ENCODE peak calls at places on chromosome 3, in five cellular contexts. X, Y, S, B and M are unnamed samples.

GRCh38 chr3:98027084-98027445 is 8.1 kb downstream of the GABRR3 start:
- DNase-seq in Y (no peak), X (no peak), B (no peak), S (peak; percentile 27), M (no peak)

GRCh38 chr3:4776399-4776979 is 202.7 kb upstream of the BHLHE40 start:
- DNase-seq in X (no peak), B (no peak), S (no peak), Y (no peak), M (peak; percentile 54)

GRCh38 chr3:177057768-177058167 is 139.5 kb downstream of the TBL1XR1 start:
- DNase-seq in Y (no peak), S (no peak), X (no peak), B (no peak), M (peak; percentile 43)

GRCh38 chr3:42819351-42819965 is 10.2 kb downstream of the ACKR2 start:
- DNase-seq in B (peak; percentile 40), Y (no peak), X (peak; percentile 35), S (no peak), M (no peak)

GRCh38 chr3:72100626-72101187 is 315.8 kb upstream of the PROK2 start:
- DNase-seq in B (peak; percentile 79), X (peak; percentile 79), Y (peak; percentile 84), S (peak; percentile 90), M (peak; percentile 84)

GRCh38 chr3:193977622-193978021 is 158.3 kb upstream of the HES1 start:
- DNase-seq in S (no peak), X (no peak), B (no peak), Y (no peak), M (no peak)

GRCh38 chr3:29247088-29247745 is 33.7 kb upstream of the RBMS3 start:
- DNase-seq in S (no peak), Y (no peak), B (no peak), X (no peak), M (no peak)

GRCh38 chr3:134350266-134350665 is 24.0 kb downstream of the AMOTL2 start:
- DNase-seq in X (no peak), Y (no peak), S (no peak), B (no peak), M (no peak)

GRCh38 chr3:11060500-11061251 is 68.1 kb downstream of the SLC6A1 start:
- DNase-seq in X (peak; percentile 88), Y (peak; percentile 76), B (peak; percentile 80), S (peak; percentile 73), M (peak; percentile 76)

GRCh38 chr3:12188681-12189287 is 30.1 kb upstream of the TIMP4 start:
- DNase-seq in Y (no peak), S (no peak), X (no peak), B (no peak), M (no peak)

GRCh38 chr3:184248454-184249411 is at the start of gene ALG3:
- DNase-seq in S (peak; percentile 95), Y (peak; percentile 84), B (peak; percentile 88), X (peak; percentile 89), M (peak; percentile 90)

GRCh38 chr3:155995525-155996370 is 124.6 kb upstream of the KCNAB1 start:
- DNase-seq in Y (no peak), S (peak; percentile 77), B (no peak), X (no peak), M (no peak)

GRCh38 chr3:196650740-196651311 is 11.3 kb downstream of the NRROS start:
- DNase-seq in S (peak; percentile 98), Y (no peak), X (no peak), B (no peak), M (no peak)

DNA sequence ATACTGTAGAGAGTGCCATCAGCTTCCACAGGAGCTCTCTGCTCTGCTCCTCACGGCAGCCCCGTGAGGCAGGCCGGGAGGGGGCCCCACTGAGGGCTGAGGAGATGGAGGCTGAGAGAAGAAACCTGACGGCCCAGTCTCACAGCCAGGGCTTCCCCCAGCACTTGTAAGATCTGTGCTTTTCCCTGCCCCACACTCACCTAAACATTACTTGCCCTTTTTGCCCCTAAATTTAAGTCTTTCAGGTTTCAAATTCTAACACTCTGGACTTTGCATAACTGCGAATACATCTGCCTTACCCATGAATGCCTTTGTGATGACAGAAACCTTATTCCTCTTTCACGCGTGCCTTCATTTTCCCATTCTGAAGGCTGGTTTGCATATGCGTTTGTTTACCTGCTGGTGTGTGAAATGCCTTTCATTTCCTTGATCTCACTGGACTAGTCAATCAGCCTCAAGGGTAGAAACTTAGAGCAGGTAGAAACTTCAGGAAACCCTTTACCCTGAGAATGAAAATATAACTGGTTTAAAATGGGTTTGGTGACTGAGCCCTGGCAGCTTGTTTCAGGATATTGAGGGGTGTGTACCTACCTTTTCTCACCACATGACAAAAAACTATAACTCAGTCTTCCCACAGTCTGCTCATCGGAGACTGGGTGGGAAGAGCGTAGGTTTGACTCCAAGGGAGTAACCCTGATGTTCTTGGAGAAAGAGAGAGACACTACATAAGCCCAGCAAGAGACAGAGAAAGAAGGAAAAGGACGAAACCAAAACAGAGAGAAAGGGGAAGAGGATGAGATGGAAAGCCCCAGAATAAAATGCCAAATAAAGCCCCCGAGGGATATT is 20.1 kb downstream of the SLC12A8 start:
- DNase-seq in S (no peak), X (peak; percentile 58), Y (no peak), B (peak; percentile 55), M (peak; percentile 74)
- TF ChIP-seq CTCF in S (peak; percentile 11), X (peak; percentile 57), Y (no peak), B (no peak), M (peak; percentile 38)

GRCh38 chr3:85355572-85355971 is 396.8 kb downstream of the CADM2 start:
- DNase-seq in B (no peak), X (no peak), Y (no peak), S (no peak), M (no peak)

DNA sequence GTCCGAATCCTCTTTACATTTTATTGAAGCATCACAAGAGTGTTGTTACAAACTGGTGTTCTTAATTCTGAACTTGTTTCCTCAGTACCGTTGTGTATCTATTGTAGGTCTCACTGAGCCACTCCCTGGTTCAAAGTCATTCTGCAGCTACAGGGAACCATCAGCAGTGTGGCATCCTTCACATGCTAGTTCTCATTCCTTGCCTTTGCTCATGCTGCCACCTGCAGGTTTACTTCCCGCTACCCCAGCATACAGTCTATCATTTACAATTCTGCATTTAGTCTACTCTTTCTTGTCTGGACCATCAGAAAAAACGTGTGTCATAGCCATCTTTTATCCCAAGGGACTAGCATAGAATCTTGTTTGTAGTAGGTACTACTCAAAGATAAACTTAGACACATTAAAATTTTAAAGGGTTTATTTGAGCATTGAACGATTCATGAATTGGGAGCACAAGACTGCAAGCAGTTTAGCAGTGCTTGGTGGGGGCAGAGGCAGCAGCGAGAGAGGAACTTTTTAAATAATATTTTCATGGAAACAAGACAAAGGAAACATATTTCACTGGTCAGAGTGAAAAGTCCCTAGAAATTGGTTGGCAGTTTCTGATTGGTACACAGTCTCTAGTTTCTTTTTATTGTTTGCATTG is 402.1 kb downstream of the CADM2 start:
- DNase-seq in B (peak; percentile 67), X (peak; percentile 78), Y (no peak), S (peak; percentile 11), M (peak; percentile 12)
- TF ChIP-seq CTCF in B (peak; percentile 61), X (peak; percentile 85), Y (no peak), S (peak; percentile 20), M (peak; percentile 11)

GRCh38 chr3:160163259-160163878 is 61.9 kb upstream of the C3orf80 start:
- DNase-seq in B (no peak), S (peak; percentile 63), X (no peak), Y (no peak), M (no peak)
- TF ChIP-seq CTCF in B (no peak), S (peak; percentile 45), X (peak; percentile 51), Y (no peak), M (peak; percentile 4)

GRCh38 chr3:138875754-138876664 is 41.3 kb upstream of the PIK3CB start:
- DNase-seq in Y (no peak), X (no peak), B (no peak), S (peak; percentile 93), M (no peak)
- TF ChIP-seq CTCF in Y (no peak), X (no peak), B (no peak), S (no peak), M (no peak)

DNA sequence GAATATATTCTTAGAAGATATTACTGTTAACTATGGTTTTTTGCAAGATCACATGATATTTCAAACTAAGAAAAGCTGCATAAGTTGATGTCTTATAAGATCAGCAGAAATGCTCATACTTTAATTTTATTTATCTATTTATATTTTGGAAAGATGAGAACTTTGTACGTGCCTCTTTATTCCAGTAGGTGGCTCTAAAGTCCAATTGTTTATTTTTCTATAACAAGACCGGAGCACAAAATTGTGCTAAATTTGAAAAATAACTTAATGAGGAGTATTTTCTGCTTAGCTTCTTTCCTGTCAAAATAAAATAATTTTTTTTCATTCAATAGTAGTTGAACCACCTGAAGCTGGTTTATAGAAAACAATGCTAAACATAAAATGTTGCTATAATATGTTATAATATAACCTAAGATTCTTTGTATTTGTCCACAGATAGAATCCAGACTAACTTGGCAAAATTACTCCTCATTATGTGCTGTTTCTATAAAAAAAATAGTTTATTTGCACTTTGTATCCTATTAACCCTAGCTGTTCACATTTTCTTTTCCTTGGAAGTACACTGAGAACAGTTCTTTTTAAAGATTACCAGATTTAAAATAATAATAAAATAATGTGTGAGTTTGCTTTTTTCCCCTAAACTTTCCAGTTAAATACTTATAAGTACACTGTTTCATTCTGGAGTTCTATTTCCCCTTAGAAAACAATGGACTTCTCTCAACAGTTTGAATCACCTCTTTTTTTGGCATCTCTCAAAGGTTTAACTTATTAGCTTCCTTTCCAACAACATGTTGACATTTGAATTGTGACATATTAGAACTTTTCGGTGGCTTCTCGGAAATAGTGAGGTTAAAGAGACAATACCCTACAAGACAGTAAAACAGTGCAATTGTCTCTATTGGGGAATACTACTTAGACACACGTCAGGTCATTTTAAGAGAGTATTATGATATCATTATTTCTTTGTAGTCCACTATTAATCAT is 530.0 kb downstream of the MECOM start:
- DNase-seq in X (no peak), S (peak; percentile 58), B (no peak), Y (no peak), M (no peak)
- TF ChIP-seq CTCF in X (peak; percentile 49), S (peak; percentile 49), B (no peak), Y (no peak), M (no peak)

DNA sequence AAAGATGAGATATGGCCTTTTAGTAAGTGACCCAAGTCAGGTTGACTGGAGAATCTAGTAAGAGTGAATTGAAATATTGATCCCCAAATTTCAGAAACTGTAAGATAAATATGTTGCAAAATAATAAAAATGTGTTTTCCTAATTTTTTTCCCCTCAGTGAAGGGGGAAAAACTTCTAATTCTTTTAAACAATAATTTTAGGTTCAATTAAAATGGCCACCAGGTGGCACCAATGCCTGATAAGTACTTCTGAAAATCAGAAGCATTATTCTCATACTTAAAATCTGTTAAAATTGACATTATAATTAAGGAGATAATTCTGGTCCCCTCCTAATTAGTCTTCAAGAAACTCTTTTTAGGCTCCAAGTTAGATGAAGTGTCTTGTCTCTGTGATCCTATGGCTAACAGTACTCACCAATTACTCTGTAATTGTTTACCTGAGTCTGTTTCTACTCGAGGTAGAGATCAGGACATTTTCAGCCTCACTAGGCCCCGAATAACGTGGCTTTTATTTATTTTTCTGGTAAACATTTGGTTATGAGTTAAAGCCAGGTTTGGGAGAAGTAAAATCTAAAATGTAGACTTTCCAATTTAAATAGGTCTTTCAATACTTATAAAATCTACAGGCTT is 52.6 kb downstream of the NMD3 start:
- DNase-seq in S (peak; percentile 66), B (no peak), X (no peak), Y (no peak), M (no peak)
- TF ChIP-seq CTCF in S (peak; percentile 46), B (peak; percentile 49), X (peak; percentile 82), Y (no peak), M (no peak)

GRCh38 chr3:143763568-143764162 is 84.6 kb downstream of the SLC9A9 start:
- DNase-seq in S (peak; percentile 50), Y (no peak), B (no peak), X (no peak), M (no peak)
- TF ChIP-seq CTCF in S (peak; percentile 52), Y (no peak), B (no peak), X (peak; percentile 68), M (no peak)